ENCODE peak calls at places on chromosomes 16 and 17, in four cellular contexts. One of them, this sample, is unnamed.
A peak's percentile ranks its signal among the peaks of the same experiment; 100 is the strongest.

GRCh38 chr17:63694974-63695773 is 4.8 kb downstream of the LIMD2 start:
- DNase-seq in H9: no peak
- DNase-seq in Peyer's patch: peak; percentile 35
- DNase-seq in OCI-LY7: peak; percentile 32
- DNase-seq in this sample: no peak

GRCh38 chr16:77387075-77387474 is 47.8 kb downstream of the ADAMTS18 start:
- DNase-seq in H9: no peak
- DNase-seq in Peyer's patch: no peak
- DNase-seq in OCI-LY7: no peak
- DNase-seq in this sample: no peak

GRCh38 chr16:56289862-56290261 is 98.6 kb downstream of the GNAO1 start:
- DNase-seq in H9: no peak
- DNase-seq in Peyer's patch: no peak
- DNase-seq in OCI-LY7: no peak
- DNase-seq in this sample: no peak

GRCh38 chr16:23290189-23291062 is 11.7 kb upstream of the SCNN1B start:
- DNase-seq in H9: no peak
- DNase-seq in Peyer's patch: no peak
- DNase-seq in OCI-LY7: no peak
- DNase-seq in this sample: no peak

GRCh38 chr17:60506312-60506711 is 19.7 kb downstream of the APPBP2 start:
- DNase-seq in H9: no peak
- DNase-seq in Peyer's patch: no peak
- DNase-seq in OCI-LY7: no peak
- DNase-seq in this sample: no peak

GRCh38 chr17:80775863-80776262 is 215.8 kb upstream of the CHMP6 start:
- DNase-seq in H9: no peak
- DNase-seq in Peyer's patch: no peak
- DNase-seq in OCI-LY7: no peak
- DNase-seq in this sample: no peak

GRCh38 chr16:8346291-8346690 is 244.0 kb downstream of the TMEM114 start:
- DNase-seq in H9: no peak
- DNase-seq in Peyer's patch: no peak
- DNase-seq in OCI-LY7: no peak
- DNase-seq in this sample: no peak

GRCh38 chr17:74354123-74354522 is 7.5 kb downstream of the BTBD17 start:
- DNase-seq in H9: peak; percentile 95
- DNase-seq in Peyer's patch: no peak
- DNase-seq in OCI-LY7: peak; percentile 58
- DNase-seq in this sample: peak; percentile 23

GRCh38 chr16:49739381-49739780 is 116.5 kb downstream of the ZNF423 start:
- DNase-seq in H9: peak; percentile 76
- DNase-seq in Peyer's patch: no peak
- DNase-seq in OCI-LY7: no peak
- DNase-seq in this sample: no peak
- TF ChIP-seq CTCF in H9: peak; percentile 68
- TF ChIP-seq CTCF in Peyer's patch: no peak
- TF ChIP-seq CTCF in OCI-LY7: no peak
- TF ChIP-seq CTCF in this sample: no peak

DNA sequence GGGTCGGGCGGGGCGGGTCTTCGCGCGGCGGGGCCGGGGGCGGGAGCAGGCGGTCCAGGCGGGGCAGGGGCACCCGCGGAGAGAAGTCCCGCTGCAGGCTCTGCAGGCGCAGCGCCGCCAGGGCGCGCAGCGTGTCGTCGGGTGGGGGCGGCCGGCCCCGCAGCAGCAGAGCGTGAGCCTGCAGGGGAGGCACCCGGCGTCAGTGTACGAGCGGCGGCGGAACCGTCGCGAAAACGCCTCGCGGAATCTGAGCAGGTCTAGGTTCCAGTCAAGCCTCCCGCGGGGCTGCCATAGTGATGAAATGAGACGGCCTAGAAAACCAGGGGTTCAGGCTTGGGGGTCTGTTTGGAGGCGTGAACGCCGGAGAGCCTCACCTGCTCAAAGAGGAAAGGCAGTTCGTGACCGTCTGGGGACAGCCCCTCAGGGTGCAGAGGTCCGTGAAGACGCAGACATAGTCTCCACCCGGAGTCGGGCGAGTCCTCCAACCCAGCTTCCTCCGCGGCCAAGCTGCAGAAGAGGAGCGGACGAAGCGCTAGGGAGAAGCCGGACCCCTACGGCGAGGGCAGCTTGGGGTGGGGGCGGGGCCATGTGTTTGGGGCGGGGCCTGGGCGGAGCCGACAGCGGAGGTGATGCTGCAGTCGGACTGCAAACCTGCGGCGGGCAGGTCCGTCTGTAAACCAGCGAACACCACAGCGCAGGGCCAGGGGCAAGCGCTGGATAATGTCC is 6.4 kb downstream of the PLEKHH3 start:
- DNase-seq in H9: peak; percentile 96
- DNase-seq in Peyer's patch: peak; percentile 49
- DNase-seq in OCI-LY7: no peak
- DNase-seq in this sample: peak; percentile 63
- TF ChIP-seq CTCF in H9: peak; percentile 19
- TF ChIP-seq CTCF in Peyer's patch: no peak
- TF ChIP-seq CTCF in OCI-LY7: no peak
- TF ChIP-seq CTCF in this sample: no peak

GRCh38 chr16:31032736-31033708 is at the start of gene STX4:
- DNase-seq in H9: peak; percentile 95
- DNase-seq in Peyer's patch: peak; percentile 97
- DNase-seq in OCI-LY7: peak; percentile 95
- DNase-seq in this sample: peak; percentile 95
- TF ChIP-seq CTCF in H9: no peak
- TF ChIP-seq CTCF in Peyer's patch: no peak
- TF ChIP-seq CTCF in OCI-LY7: no peak
- TF ChIP-seq CTCF in this sample: no peak

DNA sequence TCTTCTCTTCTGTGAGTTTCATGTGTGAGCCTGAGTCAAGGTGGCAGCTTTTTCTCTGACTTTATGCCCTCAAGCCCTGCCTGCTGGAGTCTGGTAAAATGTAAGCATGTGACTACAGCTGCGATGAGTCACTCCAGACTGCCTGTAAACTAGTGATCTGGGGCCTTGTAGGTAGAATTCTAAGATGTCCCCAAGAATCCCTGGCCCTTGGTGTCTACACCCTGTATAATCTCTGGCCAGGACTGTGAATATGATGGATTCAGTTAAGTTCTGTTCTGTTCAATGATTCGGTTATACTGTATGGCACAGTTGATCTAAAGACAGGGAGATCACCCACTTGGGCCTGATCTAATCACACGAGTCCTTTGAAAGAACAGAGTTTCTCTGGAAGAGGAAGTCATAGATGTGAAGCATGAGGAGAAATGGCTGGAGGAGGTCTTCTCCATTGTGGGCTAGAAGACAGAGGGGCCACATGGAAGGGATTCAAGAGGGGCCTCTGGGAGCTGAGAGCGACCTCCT is 29.8 kb downstream of the PRSS54 start:
- DNase-seq in H9: no peak
- DNase-seq in Peyer's patch: no peak
- DNase-seq in OCI-LY7: no peak
- DNase-seq in this sample: no peak
- TF ChIP-seq CTCF in H9: no peak
- TF ChIP-seq CTCF in Peyer's patch: no peak
- TF ChIP-seq CTCF in OCI-LY7: no peak
- TF ChIP-seq CTCF in this sample: no peak

GRCh38 chr17:4553669-4554068 is 1.5 kb downstream of the MYBBP1A start:
- DNase-seq in H9: no peak
- DNase-seq in Peyer's patch: no peak
- DNase-seq in OCI-LY7: no peak
- DNase-seq in this sample: no peak

GRCh38 chr17:4555863-4556646 is 871 bp upstream of the MYBBP1A start:
- DNase-seq in H9: no peak
- DNase-seq in Peyer's patch: no peak
- DNase-seq in OCI-LY7: no peak
- DNase-seq in this sample: no peak

GRCh38 chr17:4554441-4554996 is 665 bp downstream of the MYBBP1A start:
- DNase-seq in H9: no peak
- DNase-seq in Peyer's patch: no peak
- DNase-seq in OCI-LY7: no peak
- DNase-seq in this sample: no peak

GRCh38 chr17:4556996-4557395 is 1.8 kb upstream of the MYBBP1A start:
- DNase-seq in H9: no peak
- DNase-seq in Peyer's patch: no peak
- DNase-seq in OCI-LY7: no peak
- DNase-seq in this sample: no peak

DNA sequence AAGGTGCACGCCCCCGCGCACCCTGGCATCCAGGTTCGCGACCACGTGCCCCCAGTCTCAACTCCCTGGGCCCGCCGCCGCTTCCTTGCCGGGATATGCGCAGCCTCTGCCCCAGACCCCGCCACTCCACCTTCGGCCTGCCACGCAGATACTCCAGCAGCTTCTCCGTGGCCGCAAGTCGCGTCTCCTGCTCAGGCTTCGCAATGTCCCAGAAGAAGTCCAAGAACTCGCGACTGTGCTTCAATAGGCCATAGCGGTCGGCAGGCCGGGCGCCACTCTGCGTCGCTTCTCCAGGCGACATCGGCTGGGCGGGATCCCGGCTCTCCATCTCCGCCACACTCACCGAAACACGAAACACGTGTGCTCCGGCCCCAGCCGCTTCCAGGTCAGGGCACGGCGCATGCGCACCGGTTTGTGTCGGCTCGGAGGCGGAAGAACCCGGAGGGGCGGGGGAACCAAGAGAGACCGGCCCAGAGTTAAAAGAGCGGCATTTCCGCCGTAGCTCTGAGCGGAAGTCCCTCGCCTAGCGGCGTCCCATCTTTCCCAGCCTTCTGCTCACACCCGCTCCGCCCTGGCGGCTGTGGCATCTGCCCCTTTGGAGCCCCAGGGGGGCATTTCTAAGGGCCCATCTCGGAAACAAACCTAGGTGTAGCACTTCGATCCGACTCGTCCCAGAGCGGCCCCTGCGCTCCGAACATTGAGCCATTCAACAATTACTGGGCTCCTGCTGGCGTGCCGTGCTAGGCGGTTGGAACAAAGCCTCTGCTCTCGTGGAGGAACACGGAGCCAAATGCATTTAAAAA is at the start of gene MYBBP1A:
- DNase-seq in H9: peak; percentile 97
- DNase-seq in Peyer's patch: peak; percentile 98
- DNase-seq in OCI-LY7: peak; percentile 98
- DNase-seq in this sample: peak; percentile 94
- TF ChIP-seq CTCF in H9: peak; percentile 59
- TF ChIP-seq CTCF in Peyer's patch: no peak
- TF ChIP-seq CTCF in OCI-LY7: peak; percentile 33
- TF ChIP-seq CTCF in this sample: no peak

GRCh38 chr17:30275911-30276310 is 15.8 kb downstream of the BLMH start:
- DNase-seq in H9: no peak
- DNase-seq in Peyer's patch: no peak
- DNase-seq in OCI-LY7: no peak
- DNase-seq in this sample: no peak
- TF ChIP-seq CTCF in H9: no peak
- TF ChIP-seq CTCF in Peyer's patch: no peak
- TF ChIP-seq CTCF in OCI-LY7: no peak
- TF ChIP-seq CTCF in this sample: no peak

DNA sequence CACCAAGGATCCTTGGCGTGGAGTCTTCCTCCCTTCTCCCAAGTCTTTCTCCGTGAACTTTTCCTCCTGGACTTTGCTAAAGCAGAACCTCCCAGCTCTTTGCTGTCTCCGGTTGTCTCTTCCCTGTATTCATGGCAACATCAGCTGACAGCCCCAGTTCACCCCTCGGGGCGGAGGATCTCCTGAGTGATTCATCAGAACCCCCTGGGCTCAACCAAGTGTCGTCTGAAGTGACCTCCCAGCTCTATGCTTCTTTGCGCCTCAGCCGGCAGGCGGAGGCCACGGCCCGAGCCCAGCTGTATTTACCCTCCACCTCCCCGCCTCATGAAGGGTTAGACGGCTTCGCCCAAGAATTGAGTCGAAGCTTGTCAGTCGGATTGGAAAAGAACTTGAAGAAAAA is 943 bp downstream of the CNTROB start:
- DNase-seq in H9: peak; percentile 67
- DNase-seq in Peyer's patch: no peak
- DNase-seq in OCI-LY7: peak; percentile 62
- DNase-seq in this sample: peak; percentile 23
- TF ChIP-seq CTCF in H9: peak; percentile 23
- TF ChIP-seq CTCF in Peyer's patch: no peak
- TF ChIP-seq CTCF in OCI-LY7: peak; percentile 39
- TF ChIP-seq CTCF in this sample: no peak

GRCh38 chr17:17836250-17836817 is 452 bp downstream of the SREBF1 start:
- DNase-seq in H9: peak; percentile 98
- DNase-seq in Peyer's patch: peak; percentile 98
- DNase-seq in OCI-LY7: peak; percentile 98
- DNase-seq in this sample: peak; percentile 93

GRCh38 chr17:17837380-17837821 is 615 bp upstream of the SREBF1 start:
- DNase-seq in H9: peak; percentile 84
- DNase-seq in Peyer's patch: no peak
- DNase-seq in OCI-LY7: peak; percentile 53
- DNase-seq in this sample: no peak

GRCh38 chr17:17837966-17838962 is 1.5 kb upstream of the SREBF1 start:
- DNase-seq in H9: peak; percentile 93
- DNase-seq in Peyer's patch: no peak
- DNase-seq in OCI-LY7: peak; percentile 14
- DNase-seq in this sample: no peak

GRCh38 chr17:17835415-17836249 is 1.2 kb downstream of the SREBF1 start:
- DNase-seq in H9: no peak
- DNase-seq in Peyer's patch: no peak
- DNase-seq in OCI-LY7: peak; percentile 30
- DNase-seq in this sample: no peak

GRCh38 chr17:17836818-17837379 is at the start of gene SREBF1:
- DNase-seq in H9: peak; percentile 87
- DNase-seq in Peyer's patch: peak; percentile 77
- DNase-seq in OCI-LY7: peak; percentile 77
- DNase-seq in this sample: peak; percentile 54
- TF ChIP-seq CTCF in H9: no peak
- TF ChIP-seq CTCF in Peyer's patch: no peak
- TF ChIP-seq CTCF in OCI-LY7: no peak
- TF ChIP-seq CTCF in this sample: no peak

This sample was measured in activated B cell treated with CpG ODN at 0.5 μM for 24 hours.